ENCODE peak calls at places on chromosomes 12 and 14, in four cellular contexts. One of them, this sample, is unnamed.

GRCh38 chr14:23551266-23552028 is at the start of gene ZFHX2:
- DNase-seq in HepG2: peak; percentile 92
- DNase-seq in testis: peak; percentile 92
- DNase-seq in cardiac fibroblast: peak; percentile 37
- DNase-seq in this sample: peak; percentile 77

GRCh38 chr12:52199294-52199920 is 7.6 kb upstream of the KRT80 start:
- DNase-seq in testis: no peak
- DNase-seq in cardiac fibroblast: no peak
- DNase-seq in HepG2: no peak
- DNase-seq in this sample: no peak

GRCh38 chr12:108819920-108820699 is 37.3 kb downstream of the SSH1 start:
- DNase-seq in HepG2: no peak
- DNase-seq in testis: no peak
- DNase-seq in cardiac fibroblast: no peak
- DNase-seq in this sample: no peak

GRCh38 chr14:91246051-91246852 is 1.7 kb upstream of the GPR68 start:
- DNase-seq in HepG2: no peak
- DNase-seq in cardiac fibroblast: no peak
- DNase-seq in testis: no peak
- DNase-seq in this sample: no peak

GRCh38 chr12:238736-239398 is 23.8 kb downstream of the SLC6A13 start:
- DNase-seq in testis: peak; percentile 3
- DNase-seq in HepG2: no peak
- DNase-seq in cardiac fibroblast: no peak
- DNase-seq in this sample: no peak

GRCh38 chr14:60590907-60591510 is 58.3 kb downstream of the SIX1 start:
- DNase-seq in HepG2: no peak
- DNase-seq in cardiac fibroblast: no peak
- DNase-seq in testis: no peak
- DNase-seq in this sample: no peak

GRCh38 chr14:59570122-59570521 is 6.5 kb downstream of the CCDC175 start:
- DNase-seq in testis: no peak
- DNase-seq in cardiac fibroblast: peak; percentile 16
- DNase-seq in HepG2: no peak
- DNase-seq in this sample: no peak

GRCh38 chr12:116360579-116361403 is 83.3 kb upstream of the MED13L start:
- DNase-seq in HepG2: no peak
- DNase-seq in cardiac fibroblast: no peak
- DNase-seq in testis: no peak
- DNase-seq in this sample: no peak

GRCh38 chr12:53179694-53180269 is 740 bp upstream of the ZNF740 start:
- DNase-seq in testis: peak; percentile 50
- DNase-seq in cardiac fibroblast: no peak
- DNase-seq in HepG2: no peak
- DNase-seq in this sample: no peak

GRCh38 chr14:62179367-62180018 is 417.3 kb downstream of the SNAPC1 start:
- DNase-seq in testis: peak; percentile 85
- DNase-seq in HepG2: peak; percentile 48
- DNase-seq in cardiac fibroblast: peak; percentile 90
- DNase-seq in this sample: peak; percentile 68

GRCh38 chr14:85402546-85403162 is 127.3 kb upstream of the FLRT2 start:
- DNase-seq in testis: no peak
- DNase-seq in HepG2: no peak
- DNase-seq in cardiac fibroblast: no peak
- DNase-seq in this sample: no peak

GRCh38 chr12:40692617-40693502 is 621 bp downstream of the CNTN1 start:
- DNase-seq in cardiac fibroblast: no peak
- DNase-seq in testis: peak; percentile 50
- DNase-seq in HepG2: no peak
- DNase-seq in this sample: peak; percentile 17

GRCh38 chr14:32382704-32383103 is 53.6 kb downstream of the AKAP6 start:
- DNase-seq in testis: no peak
- DNase-seq in HepG2: no peak
- DNase-seq in cardiac fibroblast: peak; percentile 33
- DNase-seq in this sample: peak; percentile 47

GRCh38 chr12:107679346-107679745 is 6.3 kb upstream of the PWP1 start:
- DNase-seq in HepG2: no peak
- DNase-seq in cardiac fibroblast: no peak
- DNase-seq in testis: no peak
- DNase-seq in this sample: no peak

GRCh38 chr12:57549909-57550627 is at the start of gene KIF5A:
- DNase-seq in testis: peak; percentile 52
- DNase-seq in HepG2: no peak
- DNase-seq in cardiac fibroblast: no peak
- DNase-seq in this sample: peak; percentile 35

GRCh38 chr12:108597559-108598471 is at the start of gene TMEM119:
- DNase-seq in HepG2: no peak
- DNase-seq in testis: no peak
- DNase-seq in cardiac fibroblast: peak; percentile 70
- DNase-seq in this sample: no peak

GRCh38 chr12:124884587-124885438 is 21.1 kb upstream of the SCARB1 start:
- DNase-seq in HepG2: peak; percentile 84
- DNase-seq in testis: no peak
- DNase-seq in cardiac fibroblast: no peak
- DNase-seq in this sample: peak; percentile 75

GRCh38 chr14:71290960-71291466 is 383.8 kb downstream of the PCNX1 start:
- DNase-seq in cardiac fibroblast: peak; percentile 60
- DNase-seq in testis: no peak
- DNase-seq in HepG2: peak; percentile 31
- DNase-seq in this sample: peak; percentile 44

GRCh38 chr14:82060219-82060618 is 526.6 kb upstream of the SEL1L start:
- DNase-seq in testis: no peak
- DNase-seq in HepG2: no peak
- DNase-seq in cardiac fibroblast: no peak
- DNase-seq in this sample: no peak

GRCh38 chr14:101360045-101360931 is 201.0 kb upstream of the DIO3 start:
- DNase-seq in testis: peak; percentile 66
- DNase-seq in cardiac fibroblast: no peak
- DNase-seq in HepG2: no peak
- DNase-seq in this sample: peak; percentile 11

GRCh38 chr14:41873379-41874034 is 266.8 kb downstream of the LRFN5 start:
- DNase-seq in testis: no peak
- DNase-seq in HepG2: no peak
- DNase-seq in cardiac fibroblast: peak; percentile 74
- DNase-seq in this sample: no peak

GRCh38 chr14:36690301-36691020 is 28.8 kb downstream of the PAX9 start:
- DNase-seq in HepG2: no peak
- DNase-seq in testis: no peak
- DNase-seq in cardiac fibroblast: no peak
- DNase-seq in this sample: no peak

GRCh38 chr12:107447336-107447735 is 238.3 kb upstream of the PWP1 start:
- DNase-seq in HepG2: no peak
- DNase-seq in testis: no peak
- DNase-seq in cardiac fibroblast: no peak
- DNase-seq in this sample: no peak

GRCh38 chr12:21223930-21224329 is 92.9 kb downstream of the SLCO1B1 start:
- DNase-seq in cardiac fibroblast: no peak
- DNase-seq in testis: no peak
- DNase-seq in HepG2: no peak
- DNase-seq in this sample: no peak

GRCh38 chr14:95003099-95003960 is 154.0 kb downstream of the DICER1 start:
- DNase-seq in HepG2: no peak
- DNase-seq in testis: no peak
- DNase-seq in cardiac fibroblast: no peak
- DNase-seq in this sample: no peak

GRCh38 chr12:79344855-79345840 is 345.6 kb downstream of the PAWR start:
- DNase-seq in HepG2: peak; percentile 59
- DNase-seq in testis: peak; percentile 51
- DNase-seq in cardiac fibroblast: peak; percentile 29
- DNase-seq in this sample: peak; percentile 16

GRCh38 chr14:88937706-88938105 is 113.3 kb downstream of the TTC8 start:
- DNase-seq in cardiac fibroblast: no peak
- DNase-seq in testis: no peak
- DNase-seq in HepG2: no peak
- DNase-seq in this sample: no peak

GRCh38 chr14:104252256-104253215 is 114.1 kb downstream of the KIF26A start:
- DNase-seq in cardiac fibroblast: no peak
- DNase-seq in testis: no peak
- DNase-seq in HepG2: no peak
- DNase-seq in this sample: no peak

GRCh38 chr12:52213541-52214420 is 19.3 kb upstream of the KRT7 start:
- DNase-seq in HepG2: peak; percentile 57
- DNase-seq in cardiac fibroblast: peak; percentile 87
- DNase-seq in testis: peak; percentile 81
- DNase-seq in this sample: peak; percentile 85

This sample was measured in thyroid gland.